ENCODE peak calls at places on chromosomes 11 and 22, in eight cellular contexts. U is A549, H is mesendoderm, N is adrenal gland, T is PC-3, S is suprapubic skin, M is kidney, K is lung. A is an unnamed sample.

GRCh38 chr11:65621460-65621859 is 5.9 kb downstream of the PCNX3 start:
- DNase-seq in U (no peak), H (no peak), N (no peak), T (no peak), S (no peak), M (no peak), K (no peak), A (no peak)

GRCh38 chr11:120055646-120056045 is 82.3 kb downstream of the TRIM29 start:
- DNase-seq in U (no peak), H (peak; percentile 92), N (no peak), T (no peak), S (no peak), M (no peak), K (no peak), A (no peak)

GRCh38 chr22:46073683-46074504 is 76.4 kb upstream of the PPARA start:
- DNase-seq in U (no peak), H (no peak), N (peak; percentile 74), T (no peak), S (peak; percentile 83), M (peak; percentile 74), K (no peak), A (peak; percentile 47)

GRCh38 chr11:76510060-76511047 is 65.5 kb downstream of the EMSY start:
- DNase-seq in U (no peak), H (peak; percentile 89), N (no peak), T (no peak), S (no peak), M (no peak), K (no peak), A (no peak)

GRCh38 chr11:64742087-64742939 is 1.6 kb downstream of the RASGRP2 start:
- DNase-seq in U (no peak), H (peak; percentile 32), N (no peak), T (peak; percentile 32), S (no peak), M (peak; percentile 84), K (no peak), A (peak; percentile 34)

GRCh38 chr11:64284962-64285884 is at the start of gene GPR137:
- DNase-seq in U (peak; percentile 79), H (peak; percentile 66), N (peak; percentile 84), T (peak; percentile 79), S (peak; percentile 95), M (peak; percentile 95), K (peak; percentile 86), A (peak; percentile 89)

GRCh38 chr22:20807315-20807752 is 33.4 kb downstream of the SERPIND1 start:
- DNase-seq in U (peak; percentile 69), H (peak; percentile 54), N (no peak), T (peak; percentile 71), S (no peak), M (no peak), K (no peak), A (no peak)

GRCh38 chr22:42676059-42676607 is 26.9 kb upstream of the CYB5R3 start:
- DNase-seq in U (no peak), H (no peak), N (no peak), T (no peak), S (no peak), M (no peak), K (no peak), A (no peak)

GRCh38 chr22:46454910-46455269 is 82.5 kb downstream of the CELSR1 start:
- DNase-seq in U (peak; percentile 40), H (no peak), N (no peak), T (peak; percentile 87), S (no peak), M (no peak), K (no peak), A (no peak)

GRCh38 chr11:41175304-41175972 is 284.0 kb downstream of the LRRC4C start:
- DNase-seq in U (no peak), H (peak; percentile 29), N (no peak), T (peak; percentile 11), S (no peak), M (no peak), K (no peak), A (no peak)

GRCh38 chr11:122796128-122796717 is 42.1 kb upstream of the CRTAM start:
- DNase-seq in U (peak; percentile 26), H (peak; percentile 67), N (peak; percentile 26), T (peak; percentile 79), S (no peak), M (no peak), K (peak; percentile 42), A (no peak)

GRCh38 chr11:38476808-38477565 is 1879.0 kb upstream of the RAG2 start:
- DNase-seq in U (no peak), H (no peak), N (no peak), T (peak; percentile 67), S (no peak), M (no peak), K (no peak), A (no peak)

GRCh38 chr11:81237139-81237538 is 1496.5 kb downstream of the FAM181B start:
- DNase-seq in U (no peak), H (peak; percentile 68), N (no peak), T (peak; percentile 76), S (no peak), M (no peak), K (no peak), A (no peak)

GRCh38 chr22:46626911-46627805 is 7.0 kb downstream of the GRAMD4 start:
- DNase-seq in U (no peak), H (peak; percentile 89), N (no peak), T (no peak), S (no peak), M (peak; percentile 69), K (no peak), A (no peak)

DNA sequence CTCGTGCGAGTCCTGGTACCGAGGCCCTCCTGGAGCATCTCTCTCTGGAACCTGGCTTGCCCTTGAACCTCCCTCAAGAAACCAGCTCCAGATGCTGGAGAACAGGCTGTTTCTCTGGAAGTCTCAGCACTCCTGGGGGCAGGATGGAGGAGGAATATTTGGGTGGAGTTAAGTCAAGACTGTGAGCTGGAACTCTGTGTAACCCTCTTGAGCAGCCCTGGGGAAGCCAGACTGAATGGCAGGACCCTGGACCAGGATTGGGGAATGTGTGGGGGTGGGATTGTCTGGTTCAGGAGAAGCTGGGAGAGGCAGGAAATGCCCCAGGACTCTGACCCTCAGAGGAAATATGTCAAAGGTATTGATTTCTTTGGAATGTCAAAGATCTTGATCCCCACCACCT is 7.7 kb downstream of the CREB3L1 start:
- DNase-seq in U (no peak), H (no peak), N (no peak), T (no peak), S (no peak), M (no peak), K (no peak), A (no peak)
- H3K4me1 ChIP-seq in U (peaks cover 7% of the 10 kb centered on the region), H (peaks cover 16% of the 10 kb centered on the region), N (peaks cover 2% of the 10 kb centered on the region), T (no peaks in the 10 kb centered on the region), S (peaks cover 20% of the 10 kb centered on the region), M (no peaks in the 10 kb centered on the region), K (no peaks in the 10 kb centered on the region), A (peaks cover 4% of the 10 kb centered on the region)

GRCh38 chr22:37566903-37567798 is 6.9 kb downstream of the CDC42EP1 start:
- DNase-seq in U (peak; percentile 63), H (peak; percentile 85), N (peak; percentile 82), T (peak; percentile 93), S (peak; percentile 91), M (peak; percentile 94), K (peak; percentile 88), A (peak; percentile 85)
- H3K27ac ChIP-seq in U (peak overlapping the region; percentile 11), H (no peak overlapping the region), N (peak overlapping the region; percentile 99), T (peak overlapping the region; percentile 53), S (peak overlapping the region; percentile 49), M (peak overlapping the region; percentile 11), K (peak overlapping the region; percentile 89), A (peak overlapping the region; percentile 99)

DNA sequence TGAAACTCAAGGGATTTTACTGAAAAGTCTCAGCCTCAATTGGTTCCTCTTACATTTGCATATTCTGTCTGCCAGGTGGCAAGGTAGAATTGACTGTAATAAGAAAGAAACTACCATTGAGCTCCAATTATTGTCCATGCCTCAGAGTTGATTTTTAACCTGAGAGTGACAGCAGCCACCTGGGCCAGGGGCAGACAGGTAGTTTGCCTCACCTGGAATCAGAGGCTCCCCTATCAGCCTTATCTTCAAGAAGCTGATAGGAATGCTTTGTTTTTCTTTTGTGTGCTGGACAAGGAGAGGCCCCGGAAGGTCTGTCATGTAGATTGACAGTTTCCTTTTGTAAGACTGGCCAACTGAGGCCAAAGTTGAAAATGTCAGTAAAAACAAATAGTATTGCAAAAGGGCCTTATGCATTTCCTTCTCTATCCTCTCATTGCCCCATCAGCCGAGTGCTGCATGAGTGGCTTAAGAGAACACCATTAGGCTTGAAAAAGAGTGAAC is 34.1 kb downstream of the CD44 start:
- DNase-seq in U (no peak), H (no peak), N (no peak), T (peak; percentile 35), S (no peak), M (no peak), K (peak; percentile 48), A (no peak)
- H3K4me1 ChIP-seq in U (peaks cover 69% of the 10 kb centered on the region), H (peaks cover 8% of the 10 kb centered on the region), N (peaks cover 6% of the 10 kb centered on the region), T (peaks cover 43% of the 10 kb centered on the region), S (peaks cover 87% of the 10 kb centered on the region), M (peaks cover 4% of the 10 kb centered on the region), K (peaks cover 3% of the 10 kb centered on the region), A (peaks cover 18% of the 10 kb centered on the region)

GRCh38 chr11:118606844-118607228 is 579 bp upstream of the PHLDB1 start:
- DNase-seq in U (no peak), H (no peak), N (no peak), T (no peak), S (no peak), M (no peak), K (no peak), A (no peak)
- H3K27ac ChIP-seq in U (peak overlapping the region; percentile 100), H (no peak overlapping the region), N (peak overlapping the region; percentile 74), T (no peak overlapping the region), S (peak overlapping the region; percentile 81), M (peak overlapping the region; percentile 34), K (peak overlapping the region; percentile 40), A (peak overlapping the region; percentile 99)

GRCh38 chr11:93229876-93230275 is 32.1 kb upstream of the SLC36A4 start:
- DNase-seq in U (no peak), H (no peak), N (no peak), T (no peak), S (no peak), M (no peak), K (no peak), A (no peak)

GRCh38 chr11:93220078-93220477 is 22.3 kb upstream of the SLC36A4 start:
- DNase-seq in U (no peak), H (no peak), N (no peak), T (no peak), S (no peak), M (no peak), K (no peak), A (no peak)

GRCh38 chr11:93221539-93221938 is 23.7 kb upstream of the SLC36A4 start:
- DNase-seq in U (no peak), H (no peak), N (no peak), T (no peak), S (no peak), M (no peak), K (no peak), A (no peak)

GRCh38 chr11:93225642-93226041 is 27.9 kb upstream of the SLC36A4 start:
- DNase-seq in U (peak; percentile 13), H (peak; percentile 7), N (no peak), T (peak; percentile 54), S (no peak), M (no peak), K (no peak), A (no peak)
- H3K4me1 ChIP-seq in U (peaks cover 10% of the 10 kb centered on the region), H (no peaks in the 10 kb centered on the region), N (no peaks in the 10 kb centered on the region), T (no peaks in the 10 kb centered on the region), S (no peaks in the 10 kb centered on the region), M (peaks cover 2% of the 10 kb centered on the region), K (no peaks in the 10 kb centered on the region), A (no peaks in the 10 kb centered on the region)

DNA sequence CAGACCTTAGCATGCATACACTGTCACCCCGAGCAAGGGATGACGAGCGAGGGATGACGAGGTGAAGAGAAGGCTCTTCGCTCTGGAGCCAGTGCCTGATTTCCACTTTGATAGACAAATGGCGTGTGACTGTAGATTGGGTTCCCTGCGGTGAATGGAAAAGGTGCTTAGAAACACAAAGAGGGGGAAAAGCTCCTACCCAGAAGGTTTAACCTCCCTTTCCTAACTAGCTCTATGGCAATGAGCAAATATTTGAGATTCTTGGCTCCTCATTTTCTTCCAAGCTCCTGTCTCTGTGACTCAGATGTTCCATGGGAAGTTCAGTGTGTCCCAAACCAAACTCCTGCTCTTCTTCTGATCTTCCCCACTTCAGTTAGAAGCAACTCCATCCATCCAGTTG is 108.1 kb upstream of the CADM1 start:
- DNase-seq in U (no peak), H (peak; percentile 81), N (no peak), T (no peak), S (no peak), M (no peak), K (no peak), A (no peak)
- H3K27ac ChIP-seq in U (no peak overlapping the region), H (no peak overlapping the region), N (no peak overlapping the region), T (no peak overlapping the region), S (no peak overlapping the region), M (no peak overlapping the region), K (no peak overlapping the region), A (no peak overlapping the region)

A was measured in uterus.